ENCODE peak calls at places on chromosome 7, in four cellular contexts. X, Y, O and A are unnamed samples.

GRCh38 chr7:16816820-16817219 is 12.0 kb upstream of the AGR2 start:
- DNase-seq in Y (no peak), X (no peak), O (no peak), A (no peak)

GRCh38 chr7:120877706-120878105 is 19.8 kb upstream of the TSPAN12 start:
- DNase-seq in O (no peak), X (no peak), Y (no peak), A (no peak)

GRCh38 chr7:43700059-43700501 is 29.2 kb downstream of the COA1 start:
- DNase-seq in Y (peak; percentile 71), O (no peak), X (no peak), A (no peak)

GRCh38 chr7:4129481-4130122 is 552.5 kb upstream of the FOXK1 start:
- DNase-seq in Y (no peak), O (no peak), X (no peak), A (no peak)

GRCh38 chr7:35185908-35186731 is 67.8 kb downstream of the TBX20 start:
- DNase-seq in X (no peak), O (no peak), Y (peak; percentile 81), A (no peak)

GRCh38 chr7:1676550-1677071 is 6.5 kb downstream of the ELFN1 start:
- DNase-seq in X (no peak), Y (no peak), O (no peak), A (no peak)

GRCh38 chr7:100585511-100586265 is at the start of gene LRCH4:
- DNase-seq in O (peak; percentile 55), Y (peak; percentile 45), X (no peak), A (no peak)

GRCh38 chr7:55526770-55527169 is 45.5 kb downstream of the VOPP1 start:
- DNase-seq in O (no peak), X (no peak), Y (no peak), A (no peak)

GRCh38 chr7:129423700-129424410 is 10.4 kb upstream of the STRIP2 start:
- DNase-seq in Y (peak; percentile 29), X (no peak), O (no peak), A (no peak)

GRCh38 chr7:73433924-73434700 is 534 bp downstream of the FZD9 start:
- DNase-seq in X (no peak), Y (no peak), O (peak; percentile 2), A (no peak)

GRCh38 chr7:7884855-7885254 is 83.7 kb upstream of the GLCCI1 start:
- DNase-seq in O (no peak), X (no peak), Y (no peak), A (no peak)

GRCh38 chr7:48384180-48384752 is 213.0 kb downstream of the ABCA13 start:
- DNase-seq in X (no peak), O (no peak), Y (no peak), A (no peak)

GRCh38 chr7:43588477-43589132 is 5.7 kb downstream of the STK17A start:
- DNase-seq in X (no peak), Y (no peak), O (no peak), A (no peak)